ENCODE peak calls at places on chromosomes 7 and 10, in eight cellular contexts. One of them, this sample, is unnamed.

GRCh38 chr7:105389090-105389650 is 449 bp upstream of the SRPK2 start:
- DNase-seq in iPS-NIHi11: no peak
- DNase-seq in astrocyte of the spinal cord: peak; percentile 43
- DNase-seq in NCI-H774: peak; percentile 48
- DNase-seq in non-pigmented ciliary epithelial cell: no peak
- DNase-seq in dermis microvascular lymphatic vessel endothelial cell: peak; percentile 60
- DNase-seq in small intestine: peak; percentile 55
- DNase-seq in CD14-positive monocyte: no peak
- DNase-seq in this sample: peak; percentile 60

GRCh38 chr10:95573953-95574604 is 12.9 kb upstream of the SORBS1 start:
- DNase-seq in non-pigmented ciliary epithelial cell: no peak
- DNase-seq in iPS-NIHi11: no peak
- DNase-seq in NCI-H774: no peak
- DNase-seq in dermis microvascular lymphatic vessel endothelial cell: no peak
- DNase-seq in astrocyte of the spinal cord: no peak
- DNase-seq in small intestine: no peak
- DNase-seq in CD14-positive monocyte: no peak
- DNase-seq in this sample: no peak

GRCh38 chr7:148020679-148021078 is 569.9 kb upstream of the C7orf33 start:
- DNase-seq in dermis microvascular lymphatic vessel endothelial cell: no peak
- DNase-seq in small intestine: no peak
- DNase-seq in non-pigmented ciliary epithelial cell: no peak
- DNase-seq in NCI-H774: no peak
- DNase-seq in astrocyte of the spinal cord: no peak
- DNase-seq in iPS-NIHi11: peak; percentile 39
- DNase-seq in CD14-positive monocyte: no peak
- DNase-seq in this sample: no peak

GRCh38 chr10:86757110-86757790 is 831 bp downstream of the BMPR1A start:
- DNase-seq in iPS-NIHi11: no peak
- DNase-seq in CD14-positive monocyte: no peak
- DNase-seq in non-pigmented ciliary epithelial cell: no peak
- DNase-seq in dermis microvascular lymphatic vessel endothelial cell: no peak
- DNase-seq in astrocyte of the spinal cord: peak; percentile 67
- DNase-seq in small intestine: peak; percentile 65
- DNase-seq in NCI-H774: no peak
- DNase-seq in this sample: peak; percentile 51

GRCh38 chr10:115827180-115827579 is 445.8 kb downstream of the GFRA1 start:
- DNase-seq in astrocyte of the spinal cord: no peak
- DNase-seq in dermis microvascular lymphatic vessel endothelial cell: no peak
- DNase-seq in NCI-H774: no peak
- DNase-seq in iPS-NIHi11: no peak
- DNase-seq in CD14-positive monocyte: no peak
- DNase-seq in small intestine: no peak
- DNase-seq in non-pigmented ciliary epithelial cell: no peak
- DNase-seq in this sample: peak; percentile 28

GRCh38 chr7:37006764-37007163 is 282.5 kb upstream of the AOAH start:
- DNase-seq in iPS-NIHi11: no peak
- DNase-seq in astrocyte of the spinal cord: no peak
- DNase-seq in small intestine: no peak
- DNase-seq in dermis microvascular lymphatic vessel endothelial cell: no peak
- DNase-seq in NCI-H774: no peak
- DNase-seq in non-pigmented ciliary epithelial cell: no peak
- DNase-seq in CD14-positive monocyte: no peak
- DNase-seq in this sample: no peak

GRCh38 chr10:88337134-88337533 is 246.0 kb downstream of the RNLS start:
- DNase-seq in astrocyte of the spinal cord: no peak
- DNase-seq in NCI-H774: no peak
- DNase-seq in non-pigmented ciliary epithelial cell: no peak
- DNase-seq in dermis microvascular lymphatic vessel endothelial cell: no peak
- DNase-seq in iPS-NIHi11: no peak
- DNase-seq in small intestine: no peak
- DNase-seq in CD14-positive monocyte: no peak
- DNase-seq in this sample: no peak

GRCh38 chr10:89201345-89202032 is 5.6 kb downstream of the CH25H start:
- DNase-seq in small intestine: no peak
- DNase-seq in dermis microvascular lymphatic vessel endothelial cell: no peak
- DNase-seq in iPS-NIHi11: no peak
- DNase-seq in NCI-H774: no peak
- DNase-seq in non-pigmented ciliary epithelial cell: no peak
- DNase-seq in CD14-positive monocyte: no peak
- DNase-seq in astrocyte of the spinal cord: no peak
- DNase-seq in this sample: no peak

GRCh38 chr10:73965890-73966768 is 31.8 kb upstream of the VCL start:
- DNase-seq in non-pigmented ciliary epithelial cell: peak; percentile 96
- DNase-seq in dermis microvascular lymphatic vessel endothelial cell: peak; percentile 89
- DNase-seq in NCI-H774: peak; percentile 7
- DNase-seq in CD14-positive monocyte: no peak
- DNase-seq in small intestine: peak; percentile 90
- DNase-seq in iPS-NIHi11: peak; percentile 92
- DNase-seq in astrocyte of the spinal cord: peak; percentile 99
- DNase-seq in this sample: peak; percentile 86

GRCh38 chr7:131522325-131522920 is 34.0 kb downstream of the PODXL start:
- DNase-seq in NCI-H774: no peak
- DNase-seq in non-pigmented ciliary epithelial cell: no peak
- DNase-seq in small intestine: peak; percentile 48
- DNase-seq in dermis microvascular lymphatic vessel endothelial cell: peak; percentile 73
- DNase-seq in iPS-NIHi11: no peak
- DNase-seq in CD14-positive monocyte: no peak
- DNase-seq in astrocyte of the spinal cord: peak; percentile 30
- DNase-seq in this sample: no peak

GRCh38 chr7:30828591-30828990 is 57.4 kb downstream of the MINDY4 start:
- DNase-seq in NCI-H774: no peak
- DNase-seq in astrocyte of the spinal cord: no peak
- DNase-seq in CD14-positive monocyte: no peak
- DNase-seq in dermis microvascular lymphatic vessel endothelial cell: no peak
- DNase-seq in iPS-NIHi11: no peak
- DNase-seq in non-pigmented ciliary epithelial cell: no peak
- DNase-seq in small intestine: no peak
- DNase-seq in this sample: no peak

GRCh38 chr7:150954986-150955518 is 23.1 kb downstream of the KCNH2 start:
- DNase-seq in NCI-H774: no peak
- DNase-seq in CD14-positive monocyte: no peak
- DNase-seq in astrocyte of the spinal cord: no peak
- DNase-seq in non-pigmented ciliary epithelial cell: no peak
- DNase-seq in small intestine: no peak
- DNase-seq in dermis microvascular lymphatic vessel endothelial cell: no peak
- DNase-seq in iPS-NIHi11: no peak
- DNase-seq in this sample: no peak

GRCh38 chr10:53314856-53315255 is 542.3 kb upstream of the MBL2 start:
- DNase-seq in CD14-positive monocyte: no peak
- DNase-seq in astrocyte of the spinal cord: peak; percentile 96
- DNase-seq in dermis microvascular lymphatic vessel endothelial cell: peak; percentile 0
- DNase-seq in iPS-NIHi11: peak; percentile 14
- DNase-seq in small intestine: no peak
- DNase-seq in NCI-H774: no peak
- DNase-seq in non-pigmented ciliary epithelial cell: peak; percentile 93
- DNase-seq in this sample: no peak

GRCh38 chr7:124812764-124813163 is 47.2 kb upstream of the GPR37 start:
- DNase-seq in dermis microvascular lymphatic vessel endothelial cell: no peak
- DNase-seq in non-pigmented ciliary epithelial cell: no peak
- DNase-seq in NCI-H774: no peak
- DNase-seq in astrocyte of the spinal cord: no peak
- DNase-seq in CD14-positive monocyte: no peak
- DNase-seq in iPS-NIHi11: no peak
- DNase-seq in small intestine: no peak
- DNase-seq in this sample: no peak

GRCh38 chr7:22064816-22065215 is 119.1 kb upstream of the CDCA7L start:
- DNase-seq in NCI-H774: no peak
- DNase-seq in non-pigmented ciliary epithelial cell: no peak
- DNase-seq in dermis microvascular lymphatic vessel endothelial cell: no peak
- DNase-seq in iPS-NIHi11: no peak
- DNase-seq in CD14-positive monocyte: no peak
- DNase-seq in small intestine: no peak
- DNase-seq in astrocyte of the spinal cord: no peak
- DNase-seq in this sample: no peak

GRCh38 chr10:60441515-60441914 is 51.8 kb upstream of the ANK3 start:
- DNase-seq in dermis microvascular lymphatic vessel endothelial cell: peak; percentile 48
- DNase-seq in non-pigmented ciliary epithelial cell: no peak
- DNase-seq in astrocyte of the spinal cord: no peak
- DNase-seq in CD14-positive monocyte: no peak
- DNase-seq in small intestine: no peak
- DNase-seq in iPS-NIHi11: no peak
- DNase-seq in NCI-H774: no peak
- DNase-seq in this sample: no peak

GRCh38 chr10:103619424-103620356 is 126.2 kb downstream of the NEURL1 start:
- DNase-seq in CD14-positive monocyte: no peak
- DNase-seq in iPS-NIHi11: no peak
- DNase-seq in astrocyte of the spinal cord: no peak
- DNase-seq in small intestine: no peak
- DNase-seq in dermis microvascular lymphatic vessel endothelial cell: no peak
- DNase-seq in non-pigmented ciliary epithelial cell: no peak
- DNase-seq in NCI-H774: no peak
- DNase-seq in this sample: no peak

GRCh38 chr10:61869772-61870520 is 31.6 kb upstream of the ARID5B start:
- DNase-seq in dermis microvascular lymphatic vessel endothelial cell: peak; percentile 19
- DNase-seq in non-pigmented ciliary epithelial cell: peak; percentile 35
- DNase-seq in small intestine: peak; percentile 16
- DNase-seq in NCI-H774: no peak
- DNase-seq in CD14-positive monocyte: no peak
- DNase-seq in iPS-NIHi11: no peak
- DNase-seq in astrocyte of the spinal cord: peak; percentile 70
- DNase-seq in this sample: no peak

GRCh38 chr10:50403074-50403473 is 151.8 kb upstream of the ASAH2 start:
- DNase-seq in iPS-NIHi11: no peak
- DNase-seq in non-pigmented ciliary epithelial cell: no peak
- DNase-seq in NCI-H774: no peak
- DNase-seq in CD14-positive monocyte: no peak
- DNase-seq in small intestine: no peak
- DNase-seq in dermis microvascular lymphatic vessel endothelial cell: no peak
- DNase-seq in astrocyte of the spinal cord: no peak
- DNase-seq in this sample: no peak

GRCh38 chr7:69728299-69728698 is 130.0 kb downstream of the AUTS2 start:
- DNase-seq in small intestine: no peak
- DNase-seq in iPS-NIHi11: no peak
- DNase-seq in CD14-positive monocyte: no peak
- DNase-seq in non-pigmented ciliary epithelial cell: no peak
- DNase-seq in NCI-H774: no peak
- DNase-seq in astrocyte of the spinal cord: peak; percentile 59
- DNase-seq in dermis microvascular lymphatic vessel endothelial cell: no peak
- DNase-seq in this sample: no peak

GRCh38 chr7:2241580-2242540 is at the start of the genes MRM2 and NUDT1:
- DNase-seq in iPS-NIHi11: peak; percentile 95
- DNase-seq in small intestine: peak; percentile 78
- DNase-seq in astrocyte of the spinal cord: peak; percentile 68
- DNase-seq in non-pigmented ciliary epithelial cell: no peak
- DNase-seq in dermis microvascular lymphatic vessel endothelial cell: peak; percentile 77
- DNase-seq in NCI-H774: peak; percentile 81
- DNase-seq in CD14-positive monocyte: peak; percentile 66
- DNase-seq in this sample: peak; percentile 87

GRCh38 chr7:139626817-139627216 is 103.3 kb downstream of the CLEC2L start:
- DNase-seq in NCI-H774: no peak
- DNase-seq in non-pigmented ciliary epithelial cell: no peak
- DNase-seq in iPS-NIHi11: no peak
- DNase-seq in astrocyte of the spinal cord: no peak
- DNase-seq in dermis microvascular lymphatic vessel endothelial cell: no peak
- DNase-seq in CD14-positive monocyte: no peak
- DNase-seq in small intestine: no peak
- DNase-seq in this sample: no peak

GRCh38 chr10:62818426-62819011 is 2.4 kb upstream of the EGR2 start:
- DNase-seq in non-pigmented ciliary epithelial cell: no peak
- DNase-seq in NCI-H774: no peak
- DNase-seq in small intestine: no peak
- DNase-seq in dermis microvascular lymphatic vessel endothelial cell: peak; percentile 14
- DNase-seq in iPS-NIHi11: peak; percentile 68
- DNase-seq in CD14-positive monocyte: peak; percentile 57
- DNase-seq in astrocyte of the spinal cord: no peak
- DNase-seq in this sample: peak; percentile 31

GRCh38 chr10:122864901-122865300 is 14.5 kb downstream of the FAM24B start:
- DNase-seq in non-pigmented ciliary epithelial cell: no peak
- DNase-seq in dermis microvascular lymphatic vessel endothelial cell: peak; percentile 39
- DNase-seq in NCI-H774: no peak
- DNase-seq in CD14-positive monocyte: no peak
- DNase-seq in small intestine: no peak
- DNase-seq in astrocyte of the spinal cord: peak; percentile 64
- DNase-seq in iPS-NIHi11: no peak
- DNase-seq in this sample: no peak

GRCh38 chr10:90571876-90572275 is 286.0 kb downstream of the HTR7 start:
- DNase-seq in iPS-NIHi11: no peak
- DNase-seq in non-pigmented ciliary epithelial cell: no peak
- DNase-seq in astrocyte of the spinal cord: peak; percentile 19
- DNase-seq in small intestine: no peak
- DNase-seq in CD14-positive monocyte: no peak
- DNase-seq in dermis microvascular lymphatic vessel endothelial cell: no peak
- DNase-seq in NCI-H774: no peak
- DNase-seq in this sample: no peak

GRCh38 chr7:129315916-129316315 is 91.1 kb downstream of the AHCYL2 start:
- DNase-seq in dermis microvascular lymphatic vessel endothelial cell: no peak
- DNase-seq in astrocyte of the spinal cord: peak; percentile 16
- DNase-seq in small intestine: no peak
- DNase-seq in CD14-positive monocyte: no peak
- DNase-seq in NCI-H774: no peak
- DNase-seq in non-pigmented ciliary epithelial cell: no peak
- DNase-seq in iPS-NIHi11: no peak
- DNase-seq in this sample: peak; percentile 33

GRCh38 chr10:30980951-30981616 is 50.6 kb downstream of the ZNF438 start:
- DNase-seq in CD14-positive monocyte: no peak
- DNase-seq in NCI-H774: peak; percentile 70
- DNase-seq in astrocyte of the spinal cord: peak; percentile 54
- DNase-seq in non-pigmented ciliary epithelial cell: no peak
- DNase-seq in iPS-NIHi11: peak; percentile 17
- DNase-seq in dermis microvascular lymphatic vessel endothelial cell: peak; percentile 94
- DNase-seq in small intestine: peak; percentile 44
- DNase-seq in this sample: peak; percentile 50